ENCODE peak calls at places on chromosome 16, in six cellular contexts. J is OCI-LY7, Z is mesenchymal stem cell, G is IMR-90, U is neural progenitor cell, E is heart left ventricle. Q is an unnamed sample.

GRCh38 chr16:25841776-25842175 is 150.0 kb downstream of the HS3ST4 start:
- DNase-seq in E (no peak), G (no peak), J (no peak), U (no peak), Z (no peak), Q (no peak)

GRCh38 chr16:57196753-57197152 is 10.6 kb downstream of the RSPRY1 start:
- DNase-seq in Z (no peak), J (no peak), G (no peak), E (no peak), U (no peak), Q (no peak)

GRCh38 chr16:25192096-25192495 is 24.7 kb upstream of the AQP8 start:
- DNase-seq in G (peak; percentile 19), E (no peak), J (no peak), U (no peak), Z (no peak), Q (no peak)

GRCh38 chr16:55717326-55717725 is 61.5 kb downstream of the SLC6A2 start:
- DNase-seq in U (no peak), G (no peak), Z (no peak), E (no peak), J (no peak), Q (no peak)

GRCh38 chr16:57615813-57616212 is 12.6 kb upstream of the ADGRG1 start:
- DNase-seq in Z (no peak), J (no peak), G (no peak), E (no peak), U (no peak), Q (no peak)

GRCh38 chr16:64196444-64196843 is 925.4 kb downstream of the CDH11 start:
- DNase-seq in G (peak; percentile 78), E (no peak), J (no peak), Z (peak; percentile 81), U (no peak), Q (no peak)

GRCh38 chr16:57882797-57883196 is 80.5 kb upstream of the KIFC3 start:
- DNase-seq in J (no peak), G (peak; percentile 31), U (peak; percentile 42), Z (no peak), E (no peak), Q (no peak)

GRCh38 chr16:66442502-66443268 is 15.6 kb downstream of the BEAN1 start:
- DNase-seq in Z (no peak), U (no peak), E (no peak), J (no peak), G (no peak), Q (no peak)

GRCh38 chr16:11972128-11972527 is 4.4 kb upstream of the SNX29 start:
- DNase-seq in U (no peak), J (no peak), G (no peak), E (no peak), Z (peak; percentile 33), Q (no peak)

GRCh38 chr16:56202036-56202435 is 10.7 kb downstream of the GNAO1 start:
- DNase-seq in J (no peak), E (no peak), Z (no peak), G (no peak), U (no peak), Q (peak; percentile 32)

GRCh38 chr16:30009085-30009862 is 1.6 kb downstream of the DOC2A start:
- DNase-seq in U (no peak), Z (no peak), J (no peak), E (no peak), G (no peak), Q (no peak)

GRCh38 chr16:12891836-12892235 is 9.6 kb upstream of the SHISA9 start:
- DNase-seq in U (no peak), Z (no peak), E (no peak), J (no peak), G (no peak), Q (no peak)

GRCh38 chr16:66677179-66677578 is 19.4 kb downstream of the CMTM4 start:
- DNase-seq in Z (no peak), G (no peak), E (no peak), J (no peak), U (no peak), Q (no peak)

GRCh38 chr16:48383204-48383876 is 1.9 kb downstream of the SIAH1 start:
- DNase-seq in U (no peak), E (no peak), G (peak; percentile 48), Z (no peak), J (no peak), Q (no peak)

GRCh38 chr16:66539628-66540469 is 10.1 kb downstream of the TK2 start:
- DNase-seq in E (no peak), U (no peak), Z (no peak), J (peak; percentile 77), G (no peak), Q (peak; percentile 74)

GRCh38 chr16:88701541-88702363 is 4.5 kb downstream of the RNF166 start:
- DNase-seq in Z (no peak), J (no peak), G (no peak), U (no peak), E (no peak), Q (no peak)

GRCh38 chr16:82236875-82237274 is 66.9 kb upstream of the MPHOSPH6 start:
- DNase-seq in E (no peak), G (no peak), U (no peak), J (no peak), Z (no peak), Q (no peak)

GRCh38 chr16:70601576-70602575 is 44.5 kb upstream of the IL34 start:
- DNase-seq in G (peak; percentile 24), U (no peak), E (peak; percentile 38), Z (no peak), J (no peak), Q (no peak)

GRCh38 chr16:81632392-81633146 is 146.5 kb upstream of the PLCG2 start:
- DNase-seq in G (peak; percentile 94), J (no peak), E (peak; percentile 47), Z (peak; percentile 95), U (no peak), Q (no peak)

GRCh38 chr16:30131869-30132475 is 9.0 kb upstream of the MAPK3 start:
- DNase-seq in J (no peak), U (no peak), E (no peak), Z (no peak), G (no peak), Q (no peak)

GRCh38 chr16:177981-178676 is 1.6 kb downstream of the HBA1 start:
- DNase-seq in Z (no peak), G (no peak), U (no peak), E (no peak), J (no peak), Q (no peak)

DNA sequence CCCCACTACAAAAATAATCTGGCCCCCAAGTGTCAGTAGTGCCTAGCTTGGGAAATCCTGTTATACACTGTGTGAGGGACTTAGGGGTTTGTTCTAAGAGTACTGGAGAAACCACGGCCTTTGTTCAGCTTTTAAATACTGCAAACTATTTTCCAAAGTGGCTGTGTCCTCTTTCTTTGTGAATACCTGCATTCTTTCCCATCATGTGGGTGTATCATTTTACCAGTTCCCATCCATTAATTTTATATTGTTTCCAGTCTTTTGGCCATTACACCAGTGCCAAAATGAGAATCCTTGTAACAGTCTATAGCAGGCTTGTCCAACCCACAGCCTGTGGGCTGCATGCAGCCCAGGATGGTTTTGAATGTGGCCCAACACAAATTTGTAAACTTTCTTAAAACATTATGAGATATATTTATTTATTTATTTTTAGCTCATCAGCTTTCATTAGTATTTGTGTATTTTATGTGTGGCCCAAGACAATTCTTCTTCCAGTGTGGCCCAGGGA is 23.9 kb downstream of the ITPRIPL2 start:
- DNase-seq in J (no peak), U (no peak), G (no peak), E (no peak), Z (no peak), Q (no peak)
- H3K4me3 ChIP-seq in J (no peak overlapping the region), U (no peak overlapping the region), G (no peak overlapping the region), E (no peak overlapping the region), Z (no peak overlapping the region), Q (no peak overlapping the region)

DNA sequence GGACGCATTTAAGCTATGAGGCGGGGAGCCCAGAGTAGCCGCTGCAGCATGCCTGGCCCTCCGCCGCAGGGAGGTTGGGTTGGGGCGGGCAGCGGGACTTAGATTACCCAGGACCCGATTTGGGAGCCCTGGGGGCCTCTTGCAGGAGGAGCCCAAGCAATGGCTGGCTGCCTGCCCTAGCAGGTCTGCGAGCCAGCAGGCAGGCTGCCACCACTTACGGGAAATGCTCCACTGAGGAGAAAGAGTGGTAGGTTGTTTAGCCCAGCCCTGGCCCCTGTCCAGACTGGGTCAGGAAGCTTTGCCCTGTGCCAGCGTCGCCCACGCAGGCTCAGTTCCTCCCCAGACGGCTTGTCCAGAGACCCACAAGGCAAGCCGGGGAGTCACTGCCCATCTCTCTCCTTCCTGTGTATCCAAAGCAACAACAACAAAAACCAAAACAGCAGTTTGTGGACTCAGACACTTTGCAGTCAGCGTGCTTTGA is 10.3 kb upstream of the TVP23A start:
- DNase-seq in Z (no peak), E (peak; percentile 96), U (no peak), J (no peak), G (peak; percentile 53), Q (no peak)
- H3K4me3 ChIP-seq in Z (no peak overlapping the region), E (no peak overlapping the region), U (no peak overlapping the region), J (no peak overlapping the region), G (no peak overlapping the region), Q (no peak overlapping the region)

GRCh38 chr16:75471723-75472634 is 7.5 kb upstream of the TMEM170A start:
- DNase-seq in U (peak; percentile 69), Z (peak; percentile 72), J (peak; percentile 58), G (peak; percentile 64), E (no peak), Q (peak; percentile 58)
- H3K4me3 ChIP-seq in U (no peak overlapping the region), Z (no peak overlapping the region), J (no peak overlapping the region), G (no peak overlapping the region), E (no peak overlapping the region), Q (no peak overlapping the region)

DNA sequence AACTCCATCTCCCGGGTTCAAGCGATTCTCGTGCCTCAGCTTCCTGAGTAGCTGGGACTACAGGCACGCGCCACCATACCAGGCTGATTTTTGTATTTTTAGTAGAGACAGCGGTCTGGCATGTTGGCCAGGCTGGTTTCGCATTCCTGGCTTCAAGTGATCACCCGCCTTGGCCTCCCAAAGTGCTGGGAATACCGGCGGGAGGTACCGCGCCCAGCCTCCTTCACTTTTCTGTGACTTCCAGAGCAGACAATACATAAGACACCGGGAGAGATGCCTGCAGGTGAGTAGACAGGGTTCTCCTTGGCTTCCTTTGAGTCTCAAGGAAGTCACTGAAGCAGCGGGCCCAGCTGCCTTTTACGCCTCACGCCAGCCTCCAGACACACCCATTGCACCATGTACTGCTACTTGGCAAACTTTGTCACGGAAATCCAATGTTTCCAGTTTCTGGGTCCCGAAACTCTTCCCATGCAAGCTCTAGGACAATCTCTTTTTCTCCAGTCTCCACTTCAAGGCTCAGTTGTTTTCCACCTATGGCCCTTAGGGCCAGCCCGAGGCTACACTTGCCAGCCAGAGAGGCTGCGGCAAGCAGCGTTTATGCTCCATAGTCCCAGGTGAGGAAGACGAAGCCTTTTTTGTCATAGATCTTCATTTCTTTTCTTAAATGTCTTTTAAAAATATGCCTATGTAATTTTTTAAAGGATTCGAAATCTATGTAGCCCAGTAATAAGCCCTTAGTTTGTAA is 886 bp upstream of the OR1F1 start:
- DNase-seq in G (no peak), E (no peak), Z (no peak), U (no peak), J (no peak), Q (no peak)
- H3K4me3 ChIP-seq in G (no peak overlapping the region), E (no peak overlapping the region), Z (no peak overlapping the region), U (peak overlapping the region; percentile 75), J (no peak overlapping the region), Q (no peak overlapping the region)

DNA sequence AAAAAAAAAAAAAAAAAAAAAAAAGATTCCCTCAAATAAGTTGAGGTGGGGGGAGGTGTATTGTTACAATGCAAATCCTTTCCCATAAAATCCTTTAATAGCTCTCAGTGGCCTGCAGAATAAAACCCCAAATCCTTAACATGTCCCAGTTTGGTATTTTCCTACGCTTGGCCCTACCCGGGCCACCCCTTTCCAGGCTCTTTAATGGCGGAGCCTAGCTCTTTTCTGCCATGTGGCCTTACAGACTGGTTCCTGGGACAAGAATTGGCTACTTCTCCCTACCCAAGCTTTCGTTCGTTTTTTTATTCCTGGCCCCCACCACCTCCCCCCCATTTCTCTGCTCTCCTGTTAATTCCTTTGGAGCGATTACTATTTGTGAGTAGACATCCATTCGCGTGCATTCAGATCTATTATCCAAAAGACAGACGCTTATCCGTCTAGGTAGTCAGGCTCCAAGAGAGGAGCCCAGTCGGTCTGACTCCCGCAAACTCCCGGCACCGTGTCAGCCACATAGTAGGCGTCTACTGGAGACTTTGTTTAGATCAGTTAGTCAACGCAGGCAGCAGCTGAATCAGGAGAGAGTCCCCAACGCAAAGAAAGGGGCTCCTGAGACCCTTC is 813 bp upstream of the THAP11 start:
- DNase-seq in Z (no peak), E (no peak), G (no peak), J (no peak), U (no peak), Q (peak; percentile 16)
- H3K4me3 ChIP-seq in Z (no peak overlapping the region), E (no peak overlapping the region), G (peak overlapping the region; percentile 17), J (peak overlapping the region; percentile 99), U (peak overlapping the region; percentile 96), Q (peak overlapping the region; percentile 31)